ENCODE peak calls at places on chromosomes 6 and 20, in nine cellular contexts. L is fibroblast of pulmonary artery, E is psoas muscle, M is left ventricle myocardium inferior, X is bronchial epithelial cell, W is OCI-LY7, K is ovary, I is AG10803, N is lower leg skin. Y is an unnamed sample.

GRCh38 chr20:49285813-49286494 is 8.1 kb upstream of the ZNFX1 start:
- DNase-seq in N (no peak), W (no peak), M (no peak), K (no peak), E (no peak), X (no peak), L (no peak), I (no peak), Y (no peak)

GRCh38 chr6:163565140-163565539 is 150.6 kb downstream of the QKI start:
- DNase-seq in E (no peak), L (peak), I (no peak), N (no peak), X (no peak), W (no peak), K (no peak), M (no peak), Y (no peak)

GRCh38 chr6:14540276-14540675 is 422.7 kb downstream of the CD83 start:
- DNase-seq in M (no peak), L (no peak), N (no peak), E (peak), I (no peak), K (no peak), X (no peak), W (no peak), Y (peak)

GRCh38 chr20:45993197-45993951 is 15.3 kb upstream of the MMP9 start:
- DNase-seq in I (peak), X (peak), K (no peak), N (no peak), W (no peak), M (no peak), L (peak), E (no peak), Y (peak)

GRCh38 chr20:13717631-13718044 is 67.1 kb downstream of the ESF1 start:
- DNase-seq in L (no peak), K (no peak), I (no peak), X (no peak), M (no peak), E (no peak), N (no peak), W (no peak), Y (peak)

GRCh38 chr6:20377623-20378265 is 23.9 kb upstream of the E2F3 start:
- DNase-seq in N (no peak), E (no peak), X (peak), W (peak), I (peak), L (peak), K (no peak), M (no peak), Y (peak)

GRCh38 chr6:84547341-84547794 is 217.0 kb downstream of the TBX18 start:
- DNase-seq in E (no peak), I (no peak), N (no peak), L (no peak), X (no peak), M (no peak), K (no peak), W (no peak), Y (no peak)

GRCh38 chr20:61719691-61720347 is 345.9 kb downstream of the TAF4 start:
- DNase-seq in M (no peak), N (no peak), L (no peak), W (no peak), I (no peak), X (no peak), K (no peak), E (no peak), Y (no peak)

GRCh38 chr6:165573671-165574070 is 89.4 kb downstream of the PDE10A start:
- DNase-seq in W (no peak), I (no peak), E (peak), X (peak), K (peak), L (peak), M (peak), N (no peak), Y (peak)

GRCh38 chr6:117206951-117207687 is 58.2 kb upstream of the VGLL2 start:
- DNase-seq in M (no peak), L (no peak), E (no peak), K (no peak), I (no peak), W (no peak), N (no peak), X (peak), Y (no peak)

GRCh38 chr6:129733290-129733689 is 23.3 kb upstream of the ARHGAP18 start:
- DNase-seq in K (no peak), X (no peak), N (no peak), W (peak), I (no peak), M (no peak), L (no peak), E (no peak), Y (no peak)
- TF ChIP-seq CTCF in K (no peak), X (no peak), N (no peak), W (peak), I (no peak), M (no peak), L (no peak), E (no peak), Y (no peak)

DNA sequence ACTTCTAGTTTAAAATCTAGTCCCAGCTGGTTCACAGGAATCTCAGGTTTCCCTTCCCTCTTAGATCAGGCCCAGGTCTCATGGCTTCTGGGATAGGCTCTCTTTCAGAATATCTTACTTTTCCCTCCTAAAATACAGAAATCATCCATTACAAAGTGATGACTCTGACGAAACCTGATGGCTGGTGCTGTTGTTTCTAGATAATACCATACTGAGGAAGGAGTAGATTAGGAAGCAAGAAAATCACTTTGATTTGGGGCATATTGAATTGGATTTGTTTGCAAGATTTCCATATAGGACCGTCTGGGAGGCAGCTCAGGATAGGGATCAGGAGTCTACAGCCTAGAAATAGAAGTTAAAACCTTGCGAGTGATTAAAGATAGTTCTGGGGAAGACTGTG is 3.6 kb downstream of the ZKSCAN3 start:
- DNase-seq in K (no peak), E (no peak), N (no peak), L (no peak), W (no peak), X (no peak), M (no peak), I (no peak), Y (no peak)
- H3K4me3 ChIP-seq in K (peak), E (peak), N (no peak), L (peak), W (no peak), X (peak), M (peak), I (no peak), Y (no peak)

GRCh38 chr20:50482396-50482890 is 27.7 kb upstream of the PTPN1 start:
- DNase-seq in W (no peak), I (no peak), E (no peak), K (no peak), L (no peak), X (no peak), N (no peak), M (no peak), Y (no peak)

GRCh38 chr20:50477260-50477659 is 32.9 kb upstream of the PTPN1 start:
- DNase-seq in K (no peak), I (no peak), X (no peak), L (no peak), E (no peak), M (no peak), W (no peak), N (no peak), Y (no peak)

GRCh38 chr20:50481741-50482140 is 28.4 kb upstream of the PTPN1 start:
- DNase-seq in M (no peak), I (no peak), X (no peak), L (no peak), E (no peak), N (no peak), W (no peak), K (no peak), Y (no peak)

GRCh38 chr20:50475879-50476292 is 34.3 kb upstream of the PTPN1 start:
- DNase-seq in W (no peak), M (no peak), N (no peak), X (peak), E (no peak), L (peak), K (peak), I (no peak), Y (peak)

DNA sequence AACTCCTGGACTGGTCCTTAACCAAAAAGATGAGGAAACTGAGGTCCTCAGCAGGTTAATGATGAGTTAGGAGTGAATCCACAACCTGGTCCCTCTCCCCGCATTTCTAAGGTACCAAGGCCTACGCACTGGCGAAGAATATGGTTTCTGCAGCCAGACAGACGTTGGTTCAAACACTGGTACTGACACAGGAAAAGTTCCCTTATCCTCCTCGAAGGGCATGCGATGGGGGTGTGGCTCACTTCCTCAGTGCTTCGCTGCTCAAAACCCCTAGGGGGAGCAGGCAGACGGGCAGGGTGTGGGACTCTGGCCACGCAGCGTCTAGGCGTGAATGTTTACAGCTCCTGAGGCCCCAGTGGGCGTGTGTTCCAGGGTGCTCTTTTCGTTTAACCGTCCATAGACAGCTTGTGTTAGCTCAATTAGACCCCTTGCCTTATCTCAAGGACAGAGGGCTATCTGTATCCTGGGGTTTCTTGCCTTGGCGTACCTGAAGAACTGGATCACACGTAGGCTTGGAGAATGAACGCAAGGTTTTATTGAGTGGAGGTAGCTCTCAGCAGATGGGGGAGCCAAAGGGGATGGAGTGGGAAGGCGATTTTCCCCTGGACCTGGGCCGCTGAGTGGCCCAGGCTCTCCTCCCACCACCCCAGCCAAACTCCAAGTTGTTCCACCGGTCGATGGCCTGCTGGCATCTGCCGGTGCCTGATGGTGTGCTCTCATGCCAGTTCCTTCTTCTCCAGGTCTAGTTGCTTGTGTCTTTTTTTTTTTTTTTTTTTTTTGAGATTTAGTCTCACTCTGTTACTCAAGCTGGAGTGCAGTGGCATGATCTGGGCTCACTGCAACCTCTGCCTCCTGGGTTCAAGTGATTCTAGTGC is 31.8 kb upstream of the PTPN1 start:
- DNase-seq in M (peak), L (peak), N (peak), E (peak), X (peak), I (peak), W (peak), K (peak), Y (peak)
- TF ChIP-seq CTCF in M (peak), L (peak), N (peak), E (peak), X (peak), I (peak), W (peak), K (peak), Y (peak)

GRCh38 chr20:20452254-20452676 is 84.4 kb downstream of the INSM1 start:
- DNase-seq in M (peak), L (peak), K (no peak), X (peak), W (no peak), N (peak), E (peak), I (peak), Y (peak)
- H3K4me3 ChIP-seq in M (peak), L (no peak), K (no peak), X (no peak), W (no peak), N (no peak), E (no peak), I (peak), Y (no peak)

DNA sequence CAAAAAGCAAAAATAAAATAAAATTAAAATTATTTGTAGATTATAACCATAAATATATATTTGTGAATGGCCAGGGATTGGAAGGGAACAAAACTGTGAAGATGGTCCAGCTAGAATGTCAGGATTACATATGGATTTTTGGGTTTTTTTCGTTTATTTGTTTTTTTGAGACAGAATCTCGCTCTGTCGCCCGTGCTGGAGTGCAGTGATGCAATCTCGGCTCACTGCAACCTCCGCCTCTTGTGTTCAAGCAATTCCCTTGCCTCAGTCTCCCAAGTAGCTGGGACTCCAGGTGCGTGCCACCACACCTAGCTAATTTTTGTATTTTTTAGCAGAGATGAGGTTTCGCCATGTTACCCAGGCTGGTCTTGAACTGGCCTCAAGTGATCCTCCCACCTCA is 7.8 kb upstream of the C6orf132 start:
- DNase-seq in N (no peak), M (no peak), K (no peak), W (no peak), L (no peak), E (no peak), I (no peak), X (no peak), Y (no peak)
- TF ChIP-seq CTCF in N (no peak), M (no peak), K (no peak), W (no peak), L (no peak), E (no peak), I (no peak), X (no peak), Y (no peak)

GRCh38 chr20:33322456-33322855 is 39.4 kb downstream of the BPIFB1 start:
- DNase-seq in L (no peak), E (no peak), W (no peak), X (peak), I (no peak), M (no peak), N (no peak), K (no peak), Y (no peak)
- H3K4me3 ChIP-seq in L (no peak), E (no peak), W (no peak), X (no peak), I (no peak), M (no peak), N (no peak), K (no peak), Y (no peak)

Y was measured in fibroblast of mammary gland.